ENCODE peak calls at places on chromosomes 2 and 18, in ten cellular contexts. I is naive B cell, G is iris pigment epithelial cell, F is glutamatergic neuron, Z is DMS153, O is thoracic aorta, W is upper lobe of right lung, P is stomach, S is hepatocyte, D is A549. J is an unnamed sample.
A peak's percentile ranks its signal among the peaks of the same experiment; 100 is the strongest.

GRCh38 chr2:205763708-205764501 is 81.6 kb downstream of the NRP2 start:
- DNase-seq in I (peak; percentile 13), G (peak; percentile 92), F (peak; percentile 91), Z (peak; percentile 72), O (no peak), W (peak; percentile 74), P (peak; percentile 50), S (peak; percentile 60), D (peak; percentile 35), J (peak; percentile 96)

GRCh38 chr2:159960413-159960812 is 102.0 kb downstream of the PLA2R1 start:
- DNase-seq in I (no peak), G (peak; percentile 94), F (no peak), Z (no peak), O (no peak), W (no peak), P (no peak), S (peak; percentile 16), D (peak; percentile 13), J (no peak)

GRCh38 chr2:200455958-200456421 is 53.9 kb downstream of the KCTD18 start:
- DNase-seq in I (peak; percentile 69), G (no peak), F (no peak), Z (no peak), O (no peak), W (no peak), P (no peak), S (no peak), D (no peak), J (no peak)

GRCh38 chr2:240831594-240832204 is 11.7 kb upstream of the KIF1A start:
- DNase-seq in I (no peak), G (no peak), F (no peak), Z (no peak), O (no peak), W (no peak), P (no peak), S (no peak), D (no peak), J (no peak)

GRCh38 chr18:79572093-79572780 is 107.4 kb upstream of the CTDP1 start:
- DNase-seq in I (no peak), G (no peak), F (peak; percentile 2), Z (no peak), O (no peak), W (peak; percentile 57), P (no peak), S (no peak), D (no peak), J (no peak)

GRCh38 chr2:17416891-17417391 is 101.3 kb downstream of the RAD51AP2 start:
- DNase-seq in I (no peak), G (peak; percentile 86), F (no peak), Z (no peak), O (no peak), W (no peak), P (no peak), S (no peak), D (no peak), J (no peak)

GRCh38 chr2:209685963-209686362 is 85.7 kb upstream of the UNC80 start:
- DNase-seq in I (no peak), G (no peak), F (no peak), Z (no peak), O (no peak), W (no peak), P (no peak), S (no peak), D (no peak), J (no peak)

GRCh38 chr2:188181439-188181838 is 110.2 kb upstream of the GULP1 start:
- DNase-seq in I (no peak), G (no peak), F (no peak), Z (no peak), O (no peak), W (no peak), P (no peak), S (no peak), D (no peak), J (peak; percentile 4)

GRCh38 chr2:46297546-46298271 is 502 bp downstream of the EPAS1 start:
- DNase-seq in I (peak; percentile 61), G (no peak), F (peak; percentile 50), Z (peak; percentile 64), O (no peak), W (peak; percentile 96), P (peak; percentile 89), S (peak; percentile 90), D (peak; percentile 78), J (peak; percentile 56)

GRCh38 chr2:135742307-135742838 is 718 bp downstream of the UBXN4 start:
- DNase-seq in I (peak; percentile 50), G (peak; percentile 71), F (peak; percentile 73), Z (peak; percentile 9), O (no peak), W (peak; percentile 80), P (peak; percentile 35), S (peak; percentile 65), D (peak; percentile 21), J (no peak)

GRCh38 chr2:72973566-72974435 is 56.5 kb downstream of the EMX1 start:
- DNase-seq in I (peak; percentile 12), G (peak; percentile 50), F (peak; percentile 61), Z (peak; percentile 22), O (no peak), W (no peak), P (peak; percentile 63), S (peak; percentile 77), D (peak; percentile 89), J (peak; percentile 66)

GRCh38 chr2:26089337-26089736 is 55.5 kb downstream of the RAB10 start:
- DNase-seq in I (no peak), G (no peak), F (no peak), Z (no peak), O (no peak), W (no peak), P (no peak), S (no peak), D (no peak), J (no peak)

GRCh38 chr2:62536873-62537547 is 31.0 kb upstream of the TMEM17 start:
- DNase-seq in I (no peak), G (no peak), F (no peak), Z (no peak), O (no peak), W (no peak), P (no peak), S (peak; percentile 40), D (no peak), J (no peak)

GRCh38 chr2:37599688-37600525 is 71.5 kb downstream of the CDC42EP3 start:
- DNase-seq in I (no peak), G (no peak), F (no peak), Z (no peak), O (no peak), W (peak; percentile 63), P (peak; percentile 48), S (no peak), D (no peak), J (no peak)

J was measured in endothelial cell.